ENCODE peak calls at places on chromosomes 2 and 18, in eight cellular contexts. Y, R, L, S, D, F, X and O are unnamed samples. For H3K9me3, the result is how much of the 10 kb centered on the place peaks cover.

GRCh38 chr2:215071676-215072075 is 66.8 kb downstream of the ABCA12 start:
- DNase-seq in R (no peak), Y (no peak), S (no peak), L (no peak), F (no peak), X (no peak), D (no peak), O (no peak)

GRCh38 chr2:190497428-190497827 is 37.1 kb downstream of the NEMP2 start:
- DNase-seq in S (no peak), F (no peak), L (no peak), Y (no peak), D (no peak), X (no peak), R (no peak), O (no peak)

GRCh38 chr2:212328712-212329496 is 209.7 kb downstream of the ERBB4 start:
- DNase-seq in F (no peak), Y (no peak), S (no peak), X (no peak), L (no peak), D (no peak), R (no peak), O (no peak)

GRCh38 chr2:130878933-130879332 is 42.2 kb downstream of the ARHGEF4 start:
- DNase-seq in R (no peak), S (no peak), F (no peak), X (no peak), D (no peak), L (no peak), Y (no peak), O (no peak)

GRCh38 chr2:18987592-18988073 is 370.8 kb downstream of the OSR1 start:
- DNase-seq in L (no peak), X (peak), R (peak), Y (no peak), D (peak), F (no peak), S (peak), O (no peak)

GRCh38 chr2:160221391-160222276 is 21.6 kb upstream of the ITGB6 start:
- DNase-seq in S (peak), R (peak), L (no peak), F (no peak), X (peak), D (peak), Y (no peak), O (no peak)

GRCh38 chr2:238929242-238930081 is 81.6 kb downstream of the TWIST2 start:
- DNase-seq in F (no peak), D (peak), X (peak), L (no peak), Y (no peak), S (peak), R (peak), O (no peak)

GRCh38 chr2:49261791-49262190 is 107.5 kb upstream of the FSHR start:
- DNase-seq in S (no peak), F (no peak), D (no peak), L (no peak), X (no peak), R (no peak), Y (no peak), O (no peak)

GRCh38 chr2:238731961-238732360 is 115.9 kb upstream of the TWIST2 start:
- DNase-seq in L (no peak), R (no peak), Y (no peak), S (no peak), D (no peak), X (no peak), F (no peak), O (no peak)

GRCh38 chr2:240237609-240238151 is 97.2 kb upstream of the OTOS start:
- DNase-seq in X (peak), Y (no peak), L (no peak), D (peak), S (peak), R (no peak), F (no peak), O (no peak)

GRCh38 chr2:147945660-147946059 is 74.9 kb downstream of the ORC4 start:
- DNase-seq in L (no peak), Y (no peak), S (no peak), R (no peak), D (no peak), X (peak), F (no peak), O (no peak)

GRCh38 chr2:5537180-5537579 is 155.0 kb upstream of the SOX11 start:
- DNase-seq in S (no peak), D (no peak), Y (no peak), L (no peak), F (no peak), X (no peak), R (no peak), O (no peak)

GRCh38 chr18:75638597-75639467 is 211.3 kb upstream of the SMIM21 start:
- DNase-seq in F (no peak), X (peak), R (no peak), S (no peak), Y (no peak), L (no peak), D (peak), O (no peak)

GRCh38 chr2:240568678-240569522 is 616 bp downstream of the RNPEPL1 start:
- DNase-seq in R (peak), X (peak), L (peak), F (peak), S (peak), Y (peak), D (peak), O (peak)

GRCh38 chr2:181085729-181086128 is 105.3 kb downstream of the UBE2E3 start:
- DNase-seq in X (no peak), F (no peak), Y (no peak), D (no peak), S (no peak), L (no peak), R (no peak), O (no peak)

GRCh38 chr18:63317982-63318881 is 1.3 kb downstream of the BCL2 start:
- DNase-seq in S (peak), X (no peak), L (no peak), R (peak), Y (peak), F (peak), D (peak), O (peak)

GRCh38 chr2:19357383-19358241 is 811 bp downstream of the OSR1 start:
- DNase-seq in R (peak), L (no peak), X (peak), F (no peak), Y (no peak), S (no peak), D (peak), O (no peak)

GRCh38 chr2:48292429-48292828 is 237.5 kb upstream of the STON1 start:
- DNase-seq in L (peak), X (no peak), D (no peak), Y (peak), S (no peak), F (no peak), R (no peak), O (no peak)

GRCh38 chr2:210528716-210529115 is 27.7 kb upstream of the CPS1 start:
- DNase-seq in D (no peak), Y (no peak), L (no peak), S (no peak), X (no peak), F (no peak), R (no peak), O (no peak)

GRCh38 chr2:37337636-37338280 is 6.7 kb upstream of the QPCT start:
- DNase-seq in L (peak), D (no peak), Y (no peak), R (no peak), F (no peak), X (peak), S (no peak), O (no peak)

GRCh38 chr2:88087763-88088162 is 20.1 kb downstream of the SMYD1 start:
- DNase-seq in X (no peak), F (no peak), Y (no peak), L (no peak), S (no peak), R (no peak), D (no peak), O (no peak)

GRCh38 chr2:200156140-200156858 is 150.2 kb upstream of the SPATS2L start:
- DNase-seq in L (no peak), S (no peak), X (peak), Y (no peak), F (no peak), D (peak), R (peak), O (no peak)

GRCh38 chr18:8895341-8895740 is 190.0 kb downstream of the MTCL1 start:
- DNase-seq in F (no peak), L (no peak), Y (no peak), D (no peak), X (no peak), S (no peak), R (no peak), O (no peak)

GRCh38 chr2:12240216-12240615 is 476.5 kb upstream of the TRIB2 start:
- DNase-seq in Y (no peak), S (no peak), L (no peak), D (no peak), F (no peak), R (no peak), X (no peak), O (no peak)

GRCh38 chr2:57796527-57796926 is 250.1 kb upstream of the VRK2 start:
- DNase-seq in R (no peak), X (no peak), L (no peak), F (no peak), Y (no peak), D (no peak), S (no peak), O (no peak)

GRCh38 chr2:23669413-23670244 is 257.3 kb downstream of the ATAD2B start:
- DNase-seq in R (peak), S (peak), X (peak), F (no peak), Y (no peak), D (peak), L (no peak), O (no peak)

GRCh38 chr18:45521151-45521550 is 94.1 kb upstream of the SLC14A2 start:
- DNase-seq in D (no peak), F (no peak), R (no peak), Y (no peak), L (no peak), X (peak), S (no peak), O (no peak)

GRCh38 chr2:23145460-23145859 is 239.5 kb upstream of the KLHL29 start:
- DNase-seq in F (no peak), Y (no peak), X (no peak), L (no peak), S (no peak), D (no peak), R (no peak), O (no peak)

GRCh38 chr2:23591111-23591510 is 206.1 kb downstream of the KLHL29 start:
- DNase-seq in X (no peak), S (no peak), L (no peak), F (no peak), R (no peak), Y (no peak), D (no peak), O (no peak)

GRCh38 chr2:16255120-16255519 is 314.8 kb downstream of the MYCN start:
- DNase-seq in Y (no peak), R (no peak), F (no peak), D (no peak), X (no peak), L (no peak), S (no peak), O (no peak)

GRCh38 chr2:171441470-171441869 is 7.4 kb downstream of the DCAF17 start:
- DNase-seq in S (no peak), X (no peak), Y (no peak), L (no peak), F (no peak), R (no peak), D (no peak), O (no peak)

GRCh38 chr2:37020212-37020886 is 54.0 kb upstream of the STRN start:
- DNase-seq in L (no peak), X (peak), F (no peak), Y (no peak), R (peak), S (no peak), D (peak), O (no peak)

GRCh38 chr18:37335337-37335736 is 230.3 kb downstream of the CELF4 start:
- DNase-seq in F (no peak), X (no peak), S (no peak), L (no peak), D (no peak), Y (no peak), R (no peak), O (no peak)

GRCh38 chr18:3983351-3983969 is 471.6 kb downstream of the DLGAP1 start:
- DNase-seq in Y (no peak), D (no peak), S (no peak), X (peak), L (no peak), F (no peak), R (no peak), O (no peak)

GRCh38 chr2:95052804-95053535 is 27.5 kb downstream of the MAL start:
- DNase-seq in F (no peak), S (no peak), D (no peak), Y (peak), R (no peak), X (no peak), L (no peak), O (no peak)

GRCh38 chr2:95050385-95051300 is 25.1 kb downstream of the MAL start:
- DNase-seq in D (no peak), Y (no peak), R (no peak), S (no peak), X (no peak), F (no peak), L (no peak), O (no peak)

GRCh38 chr2:95049961-95050360 is 24.5 kb downstream of the MAL start:
- DNase-seq in D (no peak), S (no peak), R (no peak), L (no peak), X (no peak), F (no peak), Y (no peak), O (no peak)

GRCh38 chr2:95052301-95052700 is 26.8 kb downstream of the MAL start:
- DNase-seq in X (no peak), S (no peak), D (no peak), L (no peak), F (no peak), Y (no peak), R (no peak), O (no peak)

DNA sequence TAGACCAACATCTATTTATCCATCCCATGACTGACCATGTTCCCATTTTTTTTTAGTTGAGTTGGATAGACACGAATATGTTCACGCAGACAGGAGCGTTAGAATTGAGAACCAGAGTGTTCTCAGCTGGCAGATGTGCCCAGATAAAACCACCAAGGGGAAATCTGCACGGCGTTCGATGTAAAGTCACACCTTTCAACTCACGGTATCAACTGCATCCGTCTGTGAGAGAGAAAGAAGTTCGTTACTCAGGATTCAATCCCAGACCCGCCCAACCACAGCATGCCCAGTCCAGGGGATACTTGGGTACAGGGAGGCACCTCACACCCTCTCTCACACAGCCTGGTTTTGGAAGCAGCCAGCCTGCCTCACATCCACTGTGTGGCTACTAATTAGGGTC is 26.1 kb downstream of the MAL start:
- DNase-seq in S (no peak), Y (no peak), L (no peak), F (no peak), X (no peak), R (no peak), D (no peak), O (no peak)
- H3K9me3 ChIP-seq in S (under half), Y (under half), L (under half), F (under half), X (under half), R (under half), D (under half), O (under half)

DNA sequence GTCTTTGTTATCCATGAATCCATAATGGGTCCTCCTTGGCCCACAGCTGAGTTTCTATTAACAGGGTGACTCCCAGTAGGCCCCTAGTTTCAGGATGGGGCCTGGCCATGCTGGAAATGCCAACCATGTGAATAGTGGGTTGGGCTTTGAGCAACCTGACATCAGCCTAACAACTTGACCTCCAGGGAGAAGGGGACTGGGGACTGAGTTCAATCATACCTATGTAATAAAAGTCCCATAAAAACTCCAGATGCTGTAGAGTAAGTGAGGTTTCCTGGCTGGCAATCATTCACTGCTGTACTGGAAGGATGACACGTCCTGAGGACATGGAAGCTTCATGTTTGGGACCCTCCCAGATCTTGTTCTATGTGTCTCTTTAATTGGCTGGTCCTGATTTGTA is 7.9 kb downstream of the REV1 start:
- DNase-seq in D (peak), F (no peak), S (no peak), R (no peak), X (no peak), L (peak), Y (peak), O (no peak)
- H3K27ac ChIP-seq in D (no peak), F (no peak), S (peak), R (peak), X (no peak), L (no peak), Y (no peak), O (no peak)

GRCh38 chr2:89784960-89785359 is 1093.5 kb downstream of the RPIA start:
- DNase-seq in S (no peak), L (no peak), X (no peak), D (no peak), Y (no peak), R (no peak), F (no peak), O (no peak)
- H3K9me3 ChIP-seq in S (under half), L (half or more), X (under half), D (half or more), Y (half or more), R (under half), F (half or more), O (under half)

GRCh38 chr2:102522169-102522568 is 49.1 kb downstream of the SLC9A4 start:
- DNase-seq in Y (no peak), X (no peak), F (no peak), R (no peak), L (no peak), D (no peak), S (no peak), O (no peak)
- H3K27ac ChIP-seq in Y (no peak), X (no peak), F (no peak), R (no peak), L (no peak), D (no peak), S (no peak), O (no peak)

DNA sequence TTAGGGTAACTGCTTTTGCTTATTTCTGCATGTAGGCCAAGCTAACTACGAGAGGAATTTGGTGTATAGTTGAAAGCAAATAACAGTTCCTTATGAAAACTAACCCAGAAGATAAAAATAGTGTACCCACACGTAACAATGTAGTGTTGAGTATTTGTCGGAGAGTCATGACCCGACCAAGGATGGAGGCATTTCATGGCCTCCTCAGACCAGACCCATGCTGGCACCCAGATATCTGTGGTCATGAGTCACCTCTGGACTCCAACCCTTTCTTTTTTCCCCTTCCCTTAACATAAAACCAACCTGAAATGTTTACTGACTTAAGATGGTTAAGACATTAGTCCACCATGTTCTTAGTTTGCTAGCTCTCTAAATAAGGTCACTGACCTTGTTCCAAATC is 318.7 kb downstream of the NOL4 start:
- DNase-seq in Y (no peak), S (no peak), F (no peak), L (no peak), X (no peak), R (no peak), D (no peak), O (no peak)
- H3K9me3 ChIP-seq in Y (under half), S (under half), F (under half), L (under half), X (under half), R (under half), D (under half), O (under half)

GRCh38 chr2:43653506-43653905 is 16.4 kb downstream of the PLEKHH2 start:
- DNase-seq in D (no peak), X (no peak), Y (no peak), S (no peak), F (no peak), R (no peak), L (no peak), O (no peak)

GRCh38 chr2:43657241-43657640 is 19.0 kb downstream of the C1GALT1C1L start:
- DNase-seq in S (no peak), Y (no peak), L (no peak), X (no peak), F (no peak), D (no peak), R (no peak), O (no peak)
- H3K27ac ChIP-seq in S (no peak), Y (no peak), L (no peak), X (no peak), F (no peak), D (no peak), R (no peak), O (no peak)

DNA sequence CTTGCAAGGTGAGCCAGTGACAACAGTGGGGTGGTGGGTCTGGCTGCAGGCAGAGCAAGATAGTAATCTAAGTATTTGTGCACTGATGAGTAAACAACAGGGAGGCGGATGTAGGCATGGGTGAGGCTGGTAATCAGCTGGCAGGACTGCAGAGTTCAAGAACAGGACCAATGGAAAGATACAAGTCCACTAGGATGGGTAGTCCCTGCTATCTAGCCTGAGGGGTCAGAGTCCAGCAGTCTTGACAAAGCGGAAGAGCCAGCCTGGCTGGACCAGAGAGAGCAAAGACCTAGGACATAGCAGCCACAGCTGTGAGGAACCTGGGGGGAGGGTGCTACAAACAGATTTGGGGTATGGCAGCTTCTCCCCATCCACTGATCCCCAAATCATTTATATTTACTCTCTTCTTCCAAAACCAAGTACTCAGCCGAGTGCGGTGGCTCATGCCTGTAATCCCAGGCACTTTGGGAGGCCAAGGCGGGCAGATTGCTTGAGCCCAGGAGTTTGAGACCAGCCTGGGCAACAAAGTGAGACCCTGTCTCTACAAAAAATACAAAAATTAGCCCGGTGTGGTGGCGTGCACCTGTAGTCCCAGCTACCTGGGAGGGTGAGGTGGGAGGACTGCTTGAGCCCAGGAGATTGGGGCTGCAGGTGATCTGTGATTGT is 25.9 kb downstream of the VIL1 start:
- DNase-seq in F (no peak), X (no peak), R (no peak), D (no peak), Y (no peak), S (peak), L (no peak), O (no peak)
- H3K9me3 ChIP-seq in F (under half), X (under half), R (under half), D (under half), Y (under half), S (under half), L (under half), O (under half)